ENCODE peak calls at places on chromosome X, in nine cellular contexts. T is AG09309, G is GM23338, M is AG10803, B is fibroblast of mammary gland, H is cardiac fibroblast, W is heart left ventricle, J is ascending aorta, S is HFF-Myc. V is an unnamed sample.

GRCh38 chrX:64394059-64394873 is 986 bp downstream of the MTMR8 start:
- DNase-seq in T (no peak), G (no peak), H (no peak), W (no peak), B (no peak), J (no peak), M (no peak), S (no peak), V (no peak)

GRCh38 chrX:133590703-133591505 is 175.6 kb upstream of the GPC4 start:
- DNase-seq in M (no peak), B (peak), T (no peak), S (no peak), G (no peak), J (no peak), W (no peak), H (no peak), V (peak)

GRCh38 chrX:153941331-153942252 is 2.9 kb downstream of the RENBP start:
- DNase-seq in H (no peak), B (no peak), J (no peak), W (no peak), G (peak), S (no peak), T (no peak), M (no peak), V (no peak)

GRCh38 chrX:31201503-31201902 is 129.7 kb upstream of the FTHL17 start:
- DNase-seq in M (no peak), S (no peak), B (no peak), T (no peak), W (no peak), J (no peak), G (no peak), H (no peak), V (no peak)

GRCh38 chrX:155247497-155247896 is 16.8 kb downstream of the RAB39B start:
- DNase-seq in M (no peak), H (no peak), T (no peak), G (no peak), S (no peak), W (no peak), B (no peak), J (no peak), V (no peak)

GRCh38 chrX:10245219-10245618 is 88.4 kb downstream of the CLCN4 start:
- DNase-seq in B (no peak), S (no peak), H (no peak), W (no peak), M (no peak), J (no peak), G (no peak), T (no peak), V (peak)

GRCh38 chrX:145405012-145405411 is 157.7 kb downstream of the SPANXN1 start:
- DNase-seq in G (peak), J (no peak), B (peak), T (no peak), W (no peak), M (peak), H (peak), S (no peak), V (peak)

GRCh38 chrX:77793950-77794349 is 7.9 kb upstream of the ATRX start:
- DNase-seq in T (no peak), M (no peak), B (no peak), G (no peak), H (no peak), W (no peak), J (no peak), S (no peak), V (no peak)

GRCh38 chrX:70398899-70399298 is 24.2 kb upstream of the GDPD2 start:
- DNase-seq in H (peak), T (no peak), W (no peak), M (peak), S (no peak), J (no peak), G (no peak), B (peak), V (peak)

GRCh38 chrX:8404443-8404842 is 60.2 kb upstream of the VCX3B start:
- DNase-seq in W (no peak), S (no peak), J (peak), M (no peak), T (no peak), G (no peak), H (peak), B (no peak), V (peak)

GRCh38 chrX:29870608-29871007 is 344.8 kb upstream of the MAGEB2 start:
- DNase-seq in W (no peak), G (no peak), H (no peak), J (no peak), B (no peak), M (no peak), T (no peak), S (no peak), V (no peak)

GRCh38 chrX:19448077-19448476 is 67.2 kb downstream of the MAP3K15 start:
- DNase-seq in T (no peak), H (no peak), B (no peak), G (no peak), W (no peak), J (no peak), M (no peak), S (no peak), V (no peak)

GRCh38 chrX:15319075-15319474 is 3.6 kb upstream of the ASB11 start:
- DNase-seq in S (no peak), H (no peak), G (no peak), B (no peak), M (no peak), W (no peak), T (no peak), J (no peak), V (no peak)

GRCh38 chrX:65697915-65698796 is 30.7 kb downstream of the MSN start:
- DNase-seq in J (no peak), B (no peak), W (peak), T (no peak), G (peak), S (no peak), H (peak), M (no peak), V (no peak)

GRCh38 chrX:12210196-12210815 is 72.0 kb downstream of the FRMPD4 start:
- DNase-seq in W (peak), S (no peak), B (peak), H (peak), M (peak), T (peak), J (no peak), G (no peak), V (peak)

GRCh38 chrX:70096052-70096451 is 33.8 kb downstream of the OTUD6A start:
- DNase-seq in J (no peak), B (peak), H (peak), S (no peak), W (no peak), M (peak), G (peak), T (no peak), V (peak)

GRCh38 chrX:126900937-126901336 is 81.4 kb downstream of the PRR32 start:
- DNase-seq in B (no peak), J (no peak), S (no peak), W (peak), H (no peak), M (no peak), T (no peak), G (no peak), V (no peak)

GRCh38 chrX:17425151-17425550 is 50.2 kb downstream of the NHS start:
- DNase-seq in M (peak), S (no peak), J (no peak), T (no peak), W (no peak), G (no peak), H (peak), B (peak), V (peak)

GRCh38 chrX:138191998-138192397 is 519.5 kb downstream of the FGF13 start:
- DNase-seq in S (no peak), H (peak), W (peak), J (no peak), B (peak), T (no peak), G (peak), M (peak), V (peak)

GRCh38 chrX:149472620-149473019 is 32.5 kb downstream of the IDS start:
- DNase-seq in M (peak), J (no peak), T (no peak), B (no peak), S (no peak), G (no peak), W (no peak), H (no peak), V (no peak)

GRCh38 chrX:123093792-123094191 is 90.3 kb upstream of the GRIA3 start:
- DNase-seq in W (no peak), M (no peak), B (no peak), G (no peak), H (no peak), T (no peak), J (no peak), S (no peak), V (no peak)

GRCh38 chrX:40734956-40735317 is 405 bp downstream of the MED14 start:
- DNase-seq in B (no peak), M (peak), H (peak), G (peak), T (no peak), J (no peak), W (no peak), S (no peak), V (no peak)

GRCh38 chrX:36950495-36951253 is 57.5 kb upstream of the FAM47C start:
- DNase-seq in B (no peak), J (no peak), S (no peak), W (no peak), H (no peak), G (peak), T (no peak), M (no peak), V (no peak)

GRCh38 chrX:254630-255215 is 26.5 kb upstream of the PLCXD1 start:
- DNase-seq in H (no peak), W (no peak), B (no peak), M (no peak), T (no peak), G (no peak), S (no peak), J (no peak), V (no peak)

GRCh38 chrX:118495061-118495921 is at the start of gene DOCK11:
- DNase-seq in G (peak), J (peak), S (peak), B (peak), T (peak), W (peak), H (peak), M (peak), V (peak)

GRCh38 chrX:22300130-22300529 is 27.4 kb downstream of the CBLL2 start:
- DNase-seq in T (peak), M (peak), B (peak), H (peak), J (no peak), W (peak), S (no peak), G (no peak), V (peak)

GRCh38 chrX:57669961-57670360 is 10.1 kb downstream of the NLRP2B start:
- DNase-seq in S (no peak), H (no peak), W (no peak), G (no peak), B (no peak), J (no peak), M (no peak), T (no peak), V (no peak)

GRCh38 chrX:130330706-130331105 is 9.0 kb upstream of the SLC25A14 start:
- DNase-seq in J (no peak), T (peak), M (peak), H (peak), W (peak), G (peak), B (peak), S (peak), V (peak)

GRCh38 chrX:30262763-30263162 is 15.8 kb downstream of the MAGEB1 start:
- DNase-seq in B (no peak), G (no peak), J (no peak), W (no peak), H (no peak), T (no peak), S (no peak), M (no peak), V (no peak)

GRCh38 chrX:47571896-47572295 is 10.3 kb upstream of the TIMP1 start:
- DNase-seq in T (no peak), B (no peak), S (no peak), G (no peak), M (no peak), J (no peak), W (no peak), H (no peak), V (no peak)

GRCh38 chrX:9729161-9729885 is 36.3 kb downstream of the GPR143 start:
- DNase-seq in B (peak), G (no peak), W (no peak), M (peak), J (no peak), T (no peak), S (no peak), H (no peak), V (no peak)

GRCh38 chrX:13763489-13763888 is 28.9 kb downstream of the OFD1 start:
- DNase-seq in J (no peak), W (peak), G (peak), T (no peak), H (no peak), B (no peak), M (no peak), S (no peak), V (no peak)

GRCh38 chrX:40504801-40505605 is 75.8 kb upstream of the ATP6AP2 start:
- DNase-seq in H (peak), B (peak), M (peak), J (no peak), G (peak), T (peak), W (no peak), S (peak), V (peak)

GRCh38 chrX:50617183-50617582 is 146.6 kb upstream of the DGKK start:
- DNase-seq in S (no peak), T (no peak), W (no peak), M (no peak), B (no peak), H (no peak), G (no peak), J (no peak), V (no peak)

GRCh38 chrX:107154787-107155620 is 36.4 kb upstream of the RBM41 start:
- DNase-seq in W (no peak), G (no peak), T (no peak), H (peak), J (no peak), B (peak), M (no peak), S (peak), V (peak)

GRCh38 chrX:48761674-48762471 is at the start of gene GLOD5:
- DNase-seq in J (no peak), S (no peak), G (peak), W (no peak), B (peak), M (peak), T (no peak), H (peak), V (no peak)

GRCh38 chrX:136616987-136617685 is 30.8 kb upstream of the CD40LG start:
- DNase-seq in T (no peak), B (no peak), S (no peak), J (no peak), M (no peak), W (no peak), H (no peak), G (no peak), V (no peak)

GRCh38 chrX:72084114-72084513 is 47.6 kb downstream of the RTL5 start:
- DNase-seq in B (no peak), W (no peak), J (no peak), G (no peak), T (no peak), S (no peak), H (no peak), M (no peak), V (no peak)
- H3K4me3 ChIP-seq in B (no peak), W (no peak), J (no peak), G (no peak), T (no peak), S (no peak), H (no peak), M (no peak), V (no peak)

GRCh38 chrX:71618303-71618721 is at the start of gene CXCR3:
- DNase-seq in T (no peak), G (no peak), J (peak), W (peak), B (no peak), H (no peak), S (no peak), M (no peak), V (no peak)

GRCh38 chrX:71615056-71615455 is 3.3 kb downstream of the CXCR3 start:
- DNase-seq in B (no peak), G (no peak), H (no peak), M (no peak), S (no peak), T (no peak), W (no peak), J (no peak), V (no peak)

GRCh38 chrX:71617742-71618141 is 569 bp downstream of the CXCR3 start:
- DNase-seq in B (no peak), S (no peak), M (no peak), W (no peak), G (no peak), H (no peak), J (no peak), T (no peak), V (no peak)

GRCh38 chrX:71615954-71616353 is 2.4 kb downstream of the CXCR3 start:
- DNase-seq in B (no peak), G (no peak), M (no peak), S (no peak), J (peak), H (no peak), T (no peak), W (no peak), V (no peak)

GRCh38 chrX:71616672-71617529 is 1.4 kb downstream of the CXCR3 start:
- DNase-seq in G (peak), B (no peak), M (no peak), J (peak), S (no peak), T (no peak), W (no peak), H (no peak), V (no peak)
- TF ChIP-seq CTCF in G (peak), B (no peak), M (no peak), J (no peak), S (no peak), T (no peak), W (no peak), H (no peak), V (no peak)

GRCh38 chrX:6225307-6226052 is 3.2 kb downstream of the NLGN4X start:
- DNase-seq in W (no peak), G (peak), H (no peak), J (no peak), T (no peak), B (no peak), S (no peak), M (no peak), V (no peak)

GRCh38 chrX:6226053-6226645 is 2.5 kb downstream of the NLGN4X start:
- DNase-seq in B (no peak), H (no peak), J (no peak), M (no peak), G (peak), T (no peak), S (no peak), W (no peak), V (no peak)

GRCh38 chrX:6228720-6229119 is at the start of gene NLGN4X:
- DNase-seq in W (no peak), M (no peak), S (no peak), B (no peak), J (no peak), T (no peak), H (no peak), G (peak), V (no peak)

GRCh38 chrX:6227445-6227820 is 1.2 kb downstream of the NLGN4X start:
- DNase-seq in S (no peak), T (no peak), H (no peak), J (no peak), G (peak), B (no peak), W (no peak), M (no peak), V (no peak)

GRCh38 chrX:6226646-6227444 is 1.8 kb downstream of the NLGN4X start:
- DNase-seq in M (no peak), J (no peak), H (no peak), T (no peak), S (no peak), B (no peak), W (peak), G (peak), V (no peak)
- H3K4me3 ChIP-seq in M (no peak), J (peak), H (no peak), T (no peak), S (no peak), B (no peak), W (peak), G (peak), V (no peak)

GRCh38 chrX:95076449-95076848 is 1402.4 kb downstream of the FAM133A start:
- DNase-seq in B (peak), G (peak), J (no peak), W (no peak), S (no peak), T (no peak), M (peak), H (peak), V (peak)
- TF ChIP-seq CTCF in B (peak), G (peak), J (no peak), W (peak), S (peak), T (peak), M (peak), H (peak), V (peak)

DNA sequence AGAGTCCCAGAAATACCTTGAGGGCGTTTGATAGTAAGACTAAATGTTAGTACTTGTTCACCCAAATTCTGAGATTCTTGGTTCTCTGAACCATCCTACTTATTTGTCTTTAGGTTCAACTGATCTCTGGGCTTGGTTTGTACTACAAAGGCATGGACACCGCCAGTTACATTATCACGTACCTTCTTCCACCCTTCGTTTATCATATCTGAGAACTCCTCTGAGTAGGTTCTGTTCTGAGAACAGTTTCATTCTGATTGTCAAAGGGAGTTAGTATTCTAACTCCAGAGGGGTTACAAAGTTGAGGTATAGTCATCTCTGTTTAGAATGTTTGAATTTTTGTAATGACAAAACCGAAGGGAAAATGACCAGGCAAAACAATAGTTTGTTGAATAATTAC is 19.3 kb downstream of the ZFX start:
- DNase-seq in W (no peak), M (no peak), S (no peak), G (no peak), B (no peak), J (no peak), T (no peak), H (no peak), V (no peak)
- H3K4me3 ChIP-seq in W (no peak), M (no peak), S (no peak), G (peak), B (no peak), J (no peak), T (no peak), H (no peak), V (no peak)

GRCh38 chrX:38627683-38628082 is 66.3 kb downstream of the TSPAN7 start:
- DNase-seq in J (no peak), H (peak), W (no peak), S (no peak), B (peak), T (no peak), M (no peak), G (peak), V (no peak)
- TF ChIP-seq CTCF in J (no peak), H (peak), W (peak), S (peak), B (peak), T (peak), M (peak), G (peak), V (peak)

GRCh38 chrX:148457279-148457678 is 43.1 kb upstream of the AFF2 start:
- DNase-seq in G (no peak), S (no peak), H (no peak), B (no peak), M (no peak), T (no peak), J (no peak), W (no peak), V (no peak)
- H3K4me3 ChIP-seq in G (no peak), S (no peak), H (no peak), B (no peak), M (no peak), T (no peak), J (no peak), W (no peak), V (no peak)

V was measured in fibroblast of the aortic adventitia.